ENCODE peak calls at places on chromosomes 6 and 20, in seven cellular contexts. A is upper lobe of right lung, N is colonic mucosa, E is GM23338, H is ovary, D is kidney, Y is aorta. T is an unnamed sample.

GRCh38 chr20:57397004-57397692 is 6.0 kb downstream of the RBM38 start:
- DNase-seq in A (peak; percentile 52), N (no peak), E (no peak), H (peak; percentile 43), D (peak; percentile 68), Y (peak; percentile 56), T (no peak)

GRCh38 chr6:49540614-49541013 is 9.9 kb upstream of the C6orf141 start:
- DNase-seq in A (no peak), N (no peak), E (no peak), H (no peak), D (no peak), Y (no peak), T (no peak)

GRCh38 chr20:57441510-57442154 is 50.4 kb downstream of the RBM38 start:
- DNase-seq in A (no peak), N (no peak), E (no peak), H (peak; percentile 66), D (peak; percentile 51), Y (no peak), T (no peak)

GRCh38 chr6:139364982-139365379 is 9.5 kb downstream of the CITED2 start:
- DNase-seq in A (no peak), N (no peak), E (no peak), H (no peak), D (no peak), Y (no peak), T (no peak)

GRCh38 chr6:105835373-105835772 is 250.8 kb upstream of the PRDM1 start:
- DNase-seq in A (no peak), N (no peak), E (peak; percentile 79), H (no peak), D (no peak), Y (no peak), T (no peak)

GRCh38 chr20:19858972-19859371 is 100.9 kb downstream of the RIN2 start:
- DNase-seq in A (no peak), N (peak; percentile 29), E (no peak), H (no peak), D (no peak), Y (no peak), T (no peak)

GRCh38 chr6:165762125-165762524 is 99.1 kb upstream of the PDE10A start:
- DNase-seq in A (no peak), N (no peak), E (no peak), H (no peak), D (no peak), Y (no peak), T (no peak)

GRCh38 chr20:62376112-62377063 is 9.3 kb upstream of the LAMA5 start:
- DNase-seq in A (no peak), N (no peak), E (peak; percentile 93), H (no peak), D (no peak), Y (no peak), T (no peak)

GRCh38 chr6:18405477-18406293 is 18.5 kb downstream of the RNF144B start:
- DNase-seq in A (no peak), N (no peak), E (no peak), H (no peak), D (no peak), Y (no peak), T (peak; percentile 91)

GRCh38 chr6:170048615-170049256 is 242.1 kb downstream of the DLL1 start:
- DNase-seq in A (peak; percentile 86), N (peak; percentile 58), E (no peak), H (peak; percentile 18), D (peak; percentile 75), Y (peak; percentile 75), T (no peak)

GRCh38 chr6:17472653-17473183 is 79.3 kb downstream of the CAP2 start:
- DNase-seq in A (no peak), N (no peak), E (no peak), H (no peak), D (no peak), Y (no peak), T (no peak)

GRCh38 chr6:99241905-99242534 is 107.5 kb downstream of the FAXC start:
- DNase-seq in A (no peak), N (no peak), E (peak; percentile 74), H (no peak), D (no peak), Y (no peak), T (no peak)

GRCh38 chr6:32886674-32887383 is 32.8 kb downstream of the PSMB9 start:
- DNase-seq in A (no peak), N (no peak), E (no peak), H (peak; percentile 71), D (peak; percentile 71), Y (no peak), T (no peak)

GRCh38 chr6:85451586-85452306 is 1.9 kb downstream of the NT5E start:
- DNase-seq in A (no peak), N (no peak), E (no peak), H (no peak), D (no peak), Y (no peak), T (no peak)

GRCh38 chr6:247353-247752 is 44.9 kb upstream of the DUSP22 start:
- DNase-seq in A (no peak), N (no peak), E (no peak), H (no peak), D (no peak), Y (no peak), T (no peak)

GRCh38 chr20:61972910-61973508 is 92.7 kb downstream of the TAF4 start:
- DNase-seq in A (no peak), N (no peak), E (no peak), H (no peak), D (no peak), Y (no peak), T (no peak)

GRCh38 chr6:149169761-149170359 is 147.7 kb upstream of the TAB2 start:
- DNase-seq in A (no peak), N (no peak), E (no peak), H (no peak), D (no peak), Y (no peak), T (no peak)

GRCh38 chr20:18724788-18725476 is 88.7 kb upstream of the SCP2D1 start:
- DNase-seq in A (no peak), N (no peak), E (peak; percentile 22), H (no peak), D (no peak), Y (no peak), T (no peak)

GRCh38 chr6:134178230-134179044 is 126.0 kb upstream of the SLC2A12 start:
- DNase-seq in A (peak; percentile 84), N (peak; percentile 81), E (peak; percentile 98), H (peak; percentile 74), D (peak; percentile 93), Y (peak; percentile 87), T (peak; percentile 84)
- H3K27ac ChIP-seq in A (peak overlapping the region; percentile 99), N (peak overlapping the region; percentile 31), E (peak overlapping the region; percentile 42), H (peak overlapping the region; percentile 97), D (peak overlapping the region; percentile 53), Y (no peak overlapping the region), T (no peak overlapping the region)

DNA sequence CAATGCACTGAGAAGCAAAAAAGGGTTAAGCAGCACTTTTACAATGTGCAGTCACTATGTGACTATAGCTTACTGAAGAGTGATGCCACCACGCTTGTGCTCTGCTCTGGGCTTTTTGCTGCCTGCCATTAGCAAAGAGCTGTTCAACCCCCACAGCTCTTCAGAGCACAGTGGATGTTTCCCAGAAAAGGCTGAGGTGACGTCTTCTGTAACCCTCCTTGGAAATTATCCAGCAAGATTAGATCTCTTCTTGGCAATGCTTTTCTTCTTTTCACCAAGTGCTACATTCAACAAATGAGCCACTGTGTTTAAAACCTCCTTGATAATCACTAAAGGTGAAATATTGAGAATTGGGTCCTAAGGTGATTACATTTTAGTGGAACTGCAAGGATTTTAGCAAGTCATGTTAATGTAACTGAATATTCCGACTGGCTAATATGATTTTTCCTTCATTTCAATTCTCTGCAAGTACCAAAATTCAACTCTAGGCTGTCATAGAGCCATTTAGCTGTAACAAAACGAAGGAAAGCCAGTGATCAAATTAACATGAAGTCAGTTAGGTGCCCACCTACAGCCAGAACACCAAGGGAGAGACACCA is 34.9 kb downstream of the ELOVL5 start:
- DNase-seq in A (no peak), N (no peak), E (no peak), H (no peak), D (no peak), Y (no peak), T (no peak)
- H3K27ac ChIP-seq in A (no peak overlapping the region), N (no peak overlapping the region), E (no peak overlapping the region), H (no peak overlapping the region), D (no peak overlapping the region), Y (no peak overlapping the region), T (peak overlapping the region; percentile 71)

GRCh38 chr6:10146723-10147451 is 268.0 kb downstream of the TFAP2A start:
- DNase-seq in A (no peak), N (no peak), E (peak; percentile 84), H (no peak), D (no peak), Y (no peak), T (no peak)

GRCh38 chr6:10156875-10157274 is 258.0 kb downstream of the TFAP2A start:
- DNase-seq in A (no peak), N (no peak), E (no peak), H (no peak), D (no peak), Y (no peak), T (no peak)

GRCh38 chr6:10149603-10150002 is 265.3 kb downstream of the TFAP2A start:
- DNase-seq in A (no peak), N (no peak), E (no peak), H (no peak), D (no peak), Y (no peak), T (no peak)

GRCh38 chr6:10154251-10154650 is 260.6 kb downstream of the TFAP2A start:
- DNase-seq in A (no peak), N (no peak), E (no peak), H (no peak), D (no peak), Y (no peak), T (no peak)

DNA sequence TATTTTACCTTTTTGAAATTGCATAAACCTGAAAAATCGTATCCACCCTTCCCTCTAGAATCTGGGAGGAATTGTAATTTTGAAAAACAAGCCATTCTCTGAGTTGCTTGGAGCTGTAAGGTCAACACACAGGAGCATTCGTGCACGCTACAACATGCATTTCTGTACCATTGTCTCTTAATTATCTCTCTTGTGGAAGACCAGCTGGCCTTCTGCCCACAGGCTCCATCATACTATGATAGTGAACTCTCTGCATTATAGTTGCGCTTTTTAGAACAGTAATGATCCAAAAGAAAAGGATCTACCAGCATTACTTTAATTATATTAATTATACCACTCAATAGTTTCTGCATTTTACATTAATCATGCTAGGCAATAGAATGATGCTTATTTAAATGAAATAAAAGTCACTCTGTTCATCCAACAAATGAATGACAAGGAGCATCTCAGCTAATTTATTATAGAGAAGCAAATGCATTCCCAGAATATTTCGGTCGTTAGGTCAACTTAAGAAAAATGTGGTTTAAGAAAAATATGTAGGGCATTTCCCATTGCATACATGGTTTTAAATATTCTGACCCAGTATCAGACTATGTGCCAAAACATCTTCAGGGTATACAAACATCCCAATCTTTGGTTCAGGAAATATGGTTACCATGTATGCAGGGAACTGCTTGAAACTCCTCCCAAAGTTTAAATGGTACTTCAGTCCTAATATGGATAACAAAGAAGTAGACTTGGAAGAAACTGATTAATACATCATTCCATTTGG is 263.5 kb downstream of the TFAP2A start:
- DNase-seq in A (no peak), N (no peak), E (no peak), H (no peak), D (no peak), Y (no peak), T (no peak)
- H3K27ac ChIP-seq in A (no peak overlapping the region), N (no peak overlapping the region), E (no peak overlapping the region), H (no peak overlapping the region), D (no peak overlapping the region), Y (no peak overlapping the region), T (no peak overlapping the region)

DNA sequence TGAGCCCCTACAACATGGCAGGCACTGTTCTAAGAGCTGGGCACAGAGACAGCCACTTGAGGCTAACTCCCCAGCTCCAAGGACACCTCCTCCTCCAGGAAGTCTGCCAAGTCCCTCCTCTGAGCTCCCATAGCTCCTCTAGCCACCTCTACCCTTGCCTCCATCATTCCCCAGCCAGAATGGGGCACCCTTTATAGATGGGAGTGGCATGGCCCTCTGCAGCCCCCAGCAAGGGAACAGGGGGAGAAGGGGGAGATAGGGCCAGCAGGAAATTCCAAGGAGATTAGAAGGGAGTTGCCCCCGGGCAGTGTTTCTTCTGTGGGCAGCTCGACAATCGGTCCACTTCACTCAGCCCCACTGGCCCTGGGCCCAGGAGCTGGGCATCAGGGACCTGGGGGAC is 19.7 kb upstream of the TLDC2 start:
- DNase-seq in A (no peak), N (no peak), E (no peak), H (no peak), D (no peak), Y (no peak), T (no peak)
- H3K27ac ChIP-seq in A (peak overlapping the region; percentile 72), N (no peak overlapping the region), E (no peak overlapping the region), H (no peak overlapping the region), D (no peak overlapping the region), Y (no peak overlapping the region), T (peak overlapping the region; percentile 45)

T was measured in Panc1.